ENCODE peak calls at places on chromosomes 7 and 10, in six cellular contexts. N is foreskin fibroblast, I is adipocyte, W is GM12891, M is occipital lobe, K is heart left ventricle. Q is an unnamed sample.

GRCh38 chr10:18687706-18688105 is 28.5 kb downstream of the ARL5B start:
- DNase-seq in M (no peak), K (no peak), I (no peak), W (no peak), N (no peak), Q (no peak)

GRCh38 chr7:15686209-15686956 is at the start of gene MEOX2:
- DNase-seq in I (peak; percentile 69), K (peak; percentile 91), W (no peak), M (no peak), N (peak; percentile 63), Q (peak; percentile 68)

GRCh38 chr7:4209966-4210365 is 472.1 kb upstream of the FOXK1 start:
- DNase-seq in M (no peak), N (no peak), K (no peak), W (no peak), I (no peak), Q (no peak)

GRCh38 chr10:1399431-1400120 is 337.7 kb downstream of the ADARB2 start:
- DNase-seq in M (no peak), K (no peak), W (no peak), I (no peak), N (no peak), Q (no peak)

GRCh38 chr7:83751217-83751616 is 102.3 kb upstream of the SEMA3E start:
- DNase-seq in M (no peak), W (no peak), N (peak; percentile 64), I (peak; percentile 35), K (no peak), Q (no peak)

GRCh38 chr7:158252081-158252836 is 335.4 kb downstream of the PTPRN2 start:
- DNase-seq in I (no peak), M (peak; percentile 79), K (no peak), W (no peak), N (no peak), Q (no peak)

GRCh38 chr10:34254596-34254995 is 560.5 kb downstream of the PARD3 start:
- DNase-seq in N (peak; percentile 46), M (no peak), W (no peak), I (peak; percentile 36), K (no peak), Q (no peak)

GRCh38 chr10:71771821-71772617 is 1.3 kb downstream of the VSIR start:
- DNase-seq in M (no peak), W (no peak), N (peak; percentile 44), I (peak; percentile 89), K (peak; percentile 83), Q (peak; percentile 71)

GRCh38 chr7:110084177-110084807 is 1006.6 kb upstream of the LRRN3 start:
- DNase-seq in K (no peak), W (no peak), N (peak; percentile 3), I (no peak), M (peak; percentile 72), Q (no peak)

GRCh38 chr10:11861341-11861740 is 38.2 kb downstream of the PROSER2 start:
- DNase-seq in M (no peak), N (no peak), K (no peak), W (no peak), I (no peak), Q (no peak)

GRCh38 chr10:129629911-129630310 is 162.9 kb downstream of the MGMT start:
- DNase-seq in M (no peak), N (no peak), W (no peak), K (no peak), I (no peak), Q (no peak)

GRCh38 chr7:37031571-37032257 is 307.4 kb upstream of the AOAH start:
- DNase-seq in N (peak; percentile 98), M (peak; percentile 72), W (no peak), K (no peak), I (peak; percentile 99), Q (peak; percentile 56)

GRCh38 chr10:26799342-26799741 is 61.4 kb downstream of the ABI1 start:
- DNase-seq in I (no peak), W (no peak), M (no peak), N (no peak), K (no peak), Q (no peak)

GRCh38 chr10:72425133-72425532 is 70.4 kb upstream of the DNAJB12 start:
- DNase-seq in I (no peak), W (no peak), N (no peak), K (no peak), M (peak; percentile 9), Q (no peak)

GRCh38 chr10:13051126-13051694 is 48.8 kb upstream of the OPTN start:
- DNase-seq in K (no peak), N (no peak), W (no peak), M (no peak), I (no peak), Q (no peak)

GRCh38 chr7:64869121-64869725 is 33.9 kb upstream of the ZNF273 start:
- DNase-seq in M (no peak), N (no peak), W (no peak), K (no peak), I (no peak), Q (no peak)

GRCh38 chr10:71693377-71693776 is 26.2 kb downstream of the C10orf105 start:
- DNase-seq in M (no peak), W (no peak), I (no peak), K (no peak), N (no peak), Q (no peak)